ENCODE peak calls at places on chromosome 22, in four cellular contexts. G is RCC 7860; P is HT1080; E is activated effector memory CD4-positive, alpha-beta T cell treated with anti-CD3 and anti-CD28 coated beads, Interleukin-2, amount 50 U/mL, for 16 hours. T is an unnamed sample.

GRCh38 chr22:23431337-23432072 is 148.6 kb downstream of the IGLL1 start:
- DNase-seq in E (no peak), G (no peak), P (no peak), T (peak; percentile 12)

GRCh38 chr22:41919357-41920224 is 4.7 kb upstream of the SHISA8 start:
- DNase-seq in G (no peak), P (no peak), E (peak; percentile 82), T (no peak)

GRCh38 chr22:28750471-28750881 is 8.6 kb downstream of the HSCB start:
- DNase-seq in E (no peak), G (no peak), P (peak; percentile 74), T (no peak)

GRCh38 chr22:22450343-22450839 is 58.2 kb downstream of the ZNF280B start:
- DNase-seq in E (no peak), G (no peak), P (no peak), T (peak; percentile 65)

GRCh38 chr22:34080501-34080900 is 160.2 kb upstream of the LARGE1 start:
- DNase-seq in G (no peak), E (no peak), P (no peak), T (no peak)

GRCh38 chr22:33766056-33766455 is 154.2 kb downstream of the LARGE1 start:
- DNase-seq in G (no peak), E (no peak), P (no peak), T (no peak)

GRCh38 chr22:25396615-25397200 is 167.8 kb upstream of the GRK3 start:
- DNase-seq in E (no peak), G (no peak), P (no peak), T (no peak)

GRCh38 chr22:30325065-30325720 is 1.5 kb downstream of the TBC1D10A start:
- DNase-seq in P (peak; percentile 75), E (no peak), G (peak; percentile 67), T (no peak)

GRCh38 chr22:39179401-39179827 is 26.9 kb upstream of the CBX7 start:
- DNase-seq in P (no peak), E (peak; percentile 57), G (no peak), T (no peak)

GRCh38 chr22:49300241-49300640 is 527.4 kb downstream of the BRD1 start:
- DNase-seq in P (no peak), E (no peak), G (no peak), T (no peak)

GRCh38 chr22:23325183-23325582 is 144.9 kb downstream of the BCR start:
- DNase-seq in E (no peak), G (no peak), P (no peak), T (no peak)

GRCh38 chr22:19843107-19843856 is 11.4 kb downstream of the GNB1L start:
- DNase-seq in E (no peak), P (no peak), G (no peak), T (no peak)

GRCh38 chr22:31346733-31347250 is 646 bp upstream of the PATZ1 start:
- DNase-seq in E (peak; percentile 76), P (no peak), G (peak; percentile 10), T (no peak)

GRCh38 chr22:40014661-40015255 is 20.0 kb downstream of the FAM83F start:
- DNase-seq in P (no peak), E (no peak), G (no peak), T (no peak)